ENCODE peak calls at places on chromosomes 6 and 20, in eight cellular contexts. H, Y, X, I, Z, F, U and K are unnamed samples.

GRCh38 chr6:19380287-19380686 is 456.9 kb upstream of the ID4 start:
- DNase-seq in U (no peak), F (no peak), X (peak; percentile 22), H (no peak), Y (peak; percentile 67), I (no peak), Z (no peak), K (no peak)

GRCh38 chr6:117481278-117481925 is 1.1 kb upstream of the DCBLD1 start:
- DNase-seq in I (peak; percentile 3), F (peak; percentile 11), U (no peak), H (no peak), Y (no peak), Z (no peak), X (no peak), K (no peak)

GRCh38 chr6:118712955-118713354 is 61.6 kb upstream of the CEP85L start:
- DNase-seq in Y (peak; percentile 74), U (no peak), I (no peak), X (peak; percentile 53), F (no peak), H (no peak), Z (no peak), K (no peak)

GRCh38 chr6:160030103-160030502 is 61.2 kb downstream of the IGF2R start:
- DNase-seq in I (no peak), X (peak; percentile 96), U (no peak), F (no peak), H (no peak), Y (peak; percentile 96), Z (peak; percentile 14), K (no peak)

GRCh38 chr20:3727333-3728035 is 5.0 kb upstream of the HSPA12B start:
- DNase-seq in X (peak; percentile 65), Y (peak; percentile 41), U (no peak), F (no peak), I (no peak), Z (no peak), H (no peak), K (no peak)

GRCh38 chr6:142945446-142946180 is 637 bp upstream of the HIVEP2 start:
- DNase-seq in H (no peak), Z (peak; percentile 18), X (no peak), F (peak; percentile 58), I (peak; percentile 69), Y (no peak), U (peak; percentile 59), K (peak; percentile 87)

GRCh38 chr6:109291893-109292292 is 90.4 kb downstream of the CD164 start:
- DNase-seq in U (no peak), Y (no peak), X (no peak), F (no peak), H (no peak), Z (no peak), I (no peak), K (no peak)

GRCh38 chr20:36085686-36086267 is 68.8 kb upstream of the EPB41L1 start:
- DNase-seq in X (peak; percentile 47), Y (peak; percentile 35), U (no peak), F (no peak), H (no peak), I (no peak), Z (no peak), K (no peak)

GRCh38 chr6:63624091-63624490 is 11.5 kb upstream of the PHF3 start:
- DNase-seq in F (no peak), Y (no peak), I (no peak), H (no peak), U (no peak), X (no peak), Z (no peak), K (no peak)